ENCODE peak calls at places on chromosomes 1 and 21, in ten cellular contexts. B is psoas muscle; T is CD8-positive, alpha-beta T cell; W is suprapubic skin; E is effector memory CD4-positive, alpha-beta T cell; Q is fibroblast of lung; N is body of pancreas; M is adrenal gland; Y is heart right ventricle; L is IMR-90. V is an unnamed sample. For H3K4me1 and H3K36me3, the result is how much of the 10 kb centered on the place peaks cover.

GRCh38 chr21:37364722-37365121 is 1.9 kb upstream of the DYRK1A start:
- DNase-seq in T (no peak), M (no peak), Y (no peak), B (no peak), N (no peak), L (no peak), W (no peak), Q (no peak), E (no peak), V (no peak)

GRCh38 chr1:215523906-215524305 is 43.2 kb upstream of the KCTD3 start:
- DNase-seq in E (no peak), Y (no peak), M (peak), W (no peak), N (no peak), T (no peak), B (no peak), Q (peak), L (peak), V (no peak)

GRCh38 chr1:6353948-6354658 is 39.5 kb downstream of the ACOT7 start:
- DNase-seq in W (no peak), M (peak), N (peak), B (peak), L (no peak), Y (peak), Q (peak), E (no peak), T (no peak), V (no peak)

GRCh38 chr1:110084226-110085078 is 14.0 kb upstream of the ALX3 start:
- DNase-seq in L (peak), N (peak), W (no peak), Y (peak), B (peak), T (no peak), Q (peak), M (peak), E (no peak), V (no peak)

GRCh38 chr21:45866473-45867010 is 115.0 kb upstream of the COL6A1 start:
- DNase-seq in N (no peak), W (peak), Y (no peak), E (no peak), M (no peak), Q (no peak), L (no peak), T (no peak), B (no peak), V (no peak)

GRCh38 chr1:114011796-114012195 is 32.5 kb downstream of the OLFML3 start:
- DNase-seq in B (no peak), N (no peak), W (no peak), E (no peak), M (no peak), Q (no peak), Y (no peak), L (no peak), T (no peak), V (no peak)

GRCh38 chr1:160129046-160129445 is 13.5 kb downstream of the ATP1A2 start:
- DNase-seq in W (no peak), L (peak), M (no peak), Q (no peak), Y (no peak), T (no peak), N (no peak), E (no peak), B (peak), V (no peak)

GRCh38 chr1:26529655-26530539 is at the start of gene RPS6KA1:
- DNase-seq in B (peak), L (peak), N (peak), E (peak), M (peak), Y (peak), W (no peak), Q (peak), T (peak), V (no peak)

GRCh38 chr1:199290186-199290585 is 651.3 kb downstream of the PTPRC start:
- DNase-seq in M (no peak), B (no peak), Q (no peak), W (no peak), L (peak), N (no peak), E (no peak), T (no peak), Y (no peak), V (no peak)

GRCh38 chr1:1153874-1154273 is 19.8 kb upstream of the TTLL10 start:
- DNase-seq in M (no peak), Q (peak), L (peak), N (no peak), W (no peak), T (no peak), E (no peak), B (no peak), Y (no peak), V (no peak)

GRCh38 chr1:32501865-32502264 is 37.0 kb downstream of the ZBTB8B start:
- DNase-seq in T (no peak), W (no peak), B (peak), Q (no peak), M (peak), Y (peak), N (peak), L (no peak), E (no peak), V (no peak)

GRCh38 chr1:169957884-169958283 is 64.2 kb upstream of the SCYL3 start:
- DNase-seq in M (no peak), B (no peak), E (no peak), W (no peak), Q (no peak), N (no peak), T (no peak), Y (no peak), L (no peak), V (no peak)

GRCh38 chr1:151009674-151010345 is 1.6 kb downstream of the PRUNE1 start:
- DNase-seq in N (no peak), Y (no peak), W (no peak), M (no peak), E (no peak), L (no peak), B (no peak), Q (no peak), T (no peak), V (no peak)

GRCh38 chr1:151008244-151009205 is at the start of gene PRUNE1:
- DNase-seq in B (peak), E (peak), Y (peak), L (peak), Q (peak), N (peak), T (peak), W (peak), M (peak), V (peak)

GRCh38 chr1:151006331-151007052 is at the start of gene MINDY1:
- DNase-seq in W (peak), Q (peak), L (peak), Y (peak), B (peak), N (peak), E (peak), T (no peak), M (peak), V (peak)

GRCh38 chr1:151009206-151009587 is 948 bp downstream of the PRUNE1 start:
- DNase-seq in Q (peak), T (no peak), B (no peak), W (no peak), L (peak), N (no peak), Y (no peak), E (no peak), M (no peak), V (no peak)

GRCh38 chr1:151007853-151008243 is 401 bp upstream of the PRUNE1 start:
- DNase-seq in M (no peak), E (no peak), W (no peak), Y (no peak), T (no peak), B (no peak), Q (no peak), N (no peak), L (no peak), V (no peak)
- H3K4me1 ChIP-seq in M (half or more), E (under half), W (half or more), Y (half or more), T (half or more), B (half or more), Q (under half), N (half or more), L (under half), V (under half)

GRCh38 chr1:44318097-44319088 is 36.7 kb downstream of the ERI3 start:
- DNase-seq in Q (peak), M (peak), Y (no peak), B (no peak), T (peak), W (no peak), L (peak), N (peak), E (peak), V (peak)
- H3K36me3 ChIP-seq in Q (under half), M (under half), Y (half or more), B (half or more), T (under half), W (half or more), L (under half), N (under half), E (under half), V (under half)

GRCh38 chr1:36161656-36162531 is 5.9 kb downstream of the MAP7D1 start:
- DNase-seq in M (no peak), E (no peak), T (peak), N (peak), B (no peak), W (no peak), L (no peak), Y (no peak), Q (no peak), V (no peak)
- H3K4me3 ChIP-seq in M (no peak), E (peak), T (peak), N (no peak), B (peak), W (peak), L (no peak), Y (peak), Q (peak), V (no peak)

DNA sequence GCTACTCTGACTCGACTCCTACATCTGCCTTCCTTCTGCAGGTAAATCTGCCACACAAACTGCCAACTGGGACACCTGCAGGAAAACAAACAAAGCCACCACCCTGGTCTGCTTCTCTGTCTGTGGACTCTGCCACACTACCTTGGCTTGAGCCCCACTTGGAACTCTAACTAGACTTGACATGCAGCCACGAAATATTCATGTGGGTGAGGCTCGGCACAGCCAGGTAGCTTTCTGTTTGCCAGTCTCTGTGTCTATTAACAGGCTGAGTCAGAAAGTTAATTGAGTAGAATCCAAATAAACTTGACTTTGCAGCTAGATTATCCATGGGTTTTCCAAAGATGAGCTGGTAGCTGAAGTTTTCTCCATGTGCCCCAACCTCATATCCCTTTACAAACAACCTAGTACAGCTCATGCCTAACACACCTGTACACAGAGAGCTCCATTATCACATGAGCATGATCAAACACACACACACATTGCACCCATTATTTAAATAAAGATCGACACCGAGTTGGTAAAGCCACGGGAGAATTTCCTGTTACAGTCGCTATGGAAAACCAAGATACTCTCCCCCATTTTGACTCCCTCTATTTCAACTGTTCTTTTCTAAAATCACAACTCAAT is 811 bp downstream of the C1orf116 start:
- DNase-seq in L (no peak), E (no peak), W (no peak), B (no peak), M (no peak), Q (no peak), Y (no peak), N (peak), T (no peak), V (no peak)
- H3K4me1 ChIP-seq in L (under half), E (under half), W (under half), B (under half), M (under half), Q (under half), Y (under half), N (half or more), T (under half), V (under half)

DNA sequence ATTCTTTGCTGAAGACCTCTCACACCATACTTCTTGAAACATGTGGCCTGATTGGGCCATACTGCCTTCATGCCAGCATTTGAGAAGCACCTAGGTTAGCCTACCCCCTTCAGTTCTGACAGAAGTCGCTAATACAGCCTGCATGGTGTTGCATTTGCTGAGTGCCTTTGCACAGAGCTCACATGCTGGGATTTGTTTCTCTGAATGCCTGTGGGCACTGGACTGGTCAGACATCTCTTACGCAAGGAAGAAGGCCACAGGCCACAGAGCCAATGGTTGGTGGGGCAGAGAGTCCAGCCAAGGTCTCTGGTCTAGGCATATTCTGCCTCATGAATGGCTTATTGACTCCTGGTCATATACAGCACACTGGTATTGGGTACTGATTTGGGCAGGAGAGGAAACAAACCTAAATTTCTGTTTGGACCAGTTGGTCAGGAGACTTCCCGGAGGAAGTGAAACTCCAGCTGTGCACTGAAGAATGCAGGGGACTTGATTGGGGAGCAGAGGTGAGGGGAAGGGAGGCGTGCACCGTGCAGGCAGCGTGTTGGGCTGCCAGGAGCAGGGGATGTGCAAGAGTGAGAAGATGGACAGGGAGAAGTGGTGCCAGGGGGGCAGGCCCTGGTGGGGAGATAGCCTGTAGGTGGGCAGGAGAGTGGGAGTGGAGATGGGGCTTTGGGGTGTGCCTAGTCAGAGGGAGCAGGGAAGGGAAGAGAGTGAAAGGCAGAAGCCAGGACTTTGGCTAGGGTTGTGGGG is 18.1 kb downstream of the URB2 start:
- DNase-seq in Y (no peak), W (no peak), E (no peak), B (no peak), M (no peak), N (no peak), L (no peak), T (no peak), Q (peak), V (no peak)
- H3K36me3 ChIP-seq in Y (half or more), W (half or more), E (half or more), B (half or more), M (under half), N (under half), L (under half), T (under half), Q (under half), V (half or more)

GRCh38 chr21:29178936-29179335 is 48.5 kb downstream of the MAP3K7CL start:
- DNase-seq in E (no peak), M (no peak), Y (no peak), N (no peak), Q (no peak), T (no peak), L (no peak), W (no peak), B (no peak), V (no peak)
- H3K4me3 ChIP-seq in E (no peak), M (no peak), Y (no peak), N (no peak), Q (no peak), T (no peak), L (no peak), W (no peak), B (no peak), V (no peak)

DNA sequence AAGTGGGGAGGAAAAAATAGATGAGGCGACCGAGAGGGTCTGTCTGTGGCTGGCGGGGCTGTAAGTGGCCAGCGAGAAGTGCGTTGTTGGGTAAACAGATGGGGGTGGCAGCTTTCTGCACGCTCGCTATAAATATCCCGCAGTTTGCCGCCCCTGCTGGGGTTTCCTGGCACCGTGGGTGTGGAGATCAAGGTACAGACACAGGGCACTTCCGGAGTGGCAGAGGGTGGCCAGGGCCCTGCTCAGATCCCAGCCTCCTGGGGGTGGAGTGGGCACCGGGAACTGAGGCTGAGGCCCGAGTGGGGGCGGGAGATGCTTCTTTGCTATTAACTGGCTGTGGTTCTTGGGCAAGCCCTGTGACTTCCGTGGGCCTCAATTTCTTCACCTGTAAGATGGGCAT is 11.2 kb upstream of the WNT4 start:
- DNase-seq in T (no peak), B (no peak), Y (no peak), L (no peak), E (no peak), Q (no peak), N (no peak), W (no peak), M (no peak), V (no peak)
- H3K4me1 ChIP-seq in T (under half), B (under half), Y (under half), L (under half), E (under half), Q (under half), N (under half), W (under half), M (under half), V (under half)

GRCh38 chr1:44333373-44333772 is 21.7 kb downstream of the ERI3 start:
- DNase-seq in Y (no peak), Q (no peak), T (no peak), L (no peak), B (no peak), W (no peak), N (no peak), M (no peak), E (no peak), V (no peak)

GRCh38 chr1:44332505-44332904 is 22.6 kb downstream of the ERI3 start:
- DNase-seq in T (no peak), B (no peak), Q (no peak), M (no peak), Y (no peak), E (no peak), N (no peak), L (no peak), W (no peak), V (no peak)

GRCh38 chr1:44336668-44337067 is 18.4 kb downstream of the ERI3 start:
- DNase-seq in M (no peak), E (no peak), W (no peak), Q (no peak), N (no peak), T (no peak), B (no peak), L (no peak), Y (no peak), V (no peak)

GRCh38 chr1:44338136-44338535 is 16.9 kb downstream of the ERI3 start:
- DNase-seq in B (no peak), Y (no peak), W (no peak), M (no peak), E (no peak), Q (no peak), L (no peak), T (no peak), N (no peak), V (no peak)

DNA sequence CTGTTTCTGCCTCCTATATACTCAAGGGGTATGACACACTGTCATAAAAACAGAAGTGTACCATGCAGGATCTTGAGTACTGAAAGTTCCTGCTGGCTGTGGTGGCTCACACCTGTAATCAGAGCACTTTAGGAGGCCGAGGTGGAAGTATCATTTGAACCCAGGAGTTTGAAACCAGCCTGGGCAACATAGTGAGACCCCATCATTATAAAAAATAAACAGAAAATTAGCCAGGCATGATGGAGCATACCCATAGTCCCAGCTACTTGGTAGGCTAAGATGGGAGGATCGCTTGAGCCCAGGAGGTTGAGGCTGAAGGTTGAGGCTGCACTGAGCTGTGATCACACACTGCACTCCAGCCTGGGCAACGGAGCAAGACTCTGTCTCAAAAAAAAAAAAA is 20.1 kb downstream of the ERI3 start:
- DNase-seq in W (no peak), E (no peak), L (no peak), N (no peak), M (no peak), T (no peak), Q (no peak), Y (no peak), B (no peak), V (no peak)
- H3K36me3 ChIP-seq in W (under half), E (under half), L (under half), N (under half), M (under half), T (under half), Q (under half), Y (half or more), B (half or more), V (under half)

DNA sequence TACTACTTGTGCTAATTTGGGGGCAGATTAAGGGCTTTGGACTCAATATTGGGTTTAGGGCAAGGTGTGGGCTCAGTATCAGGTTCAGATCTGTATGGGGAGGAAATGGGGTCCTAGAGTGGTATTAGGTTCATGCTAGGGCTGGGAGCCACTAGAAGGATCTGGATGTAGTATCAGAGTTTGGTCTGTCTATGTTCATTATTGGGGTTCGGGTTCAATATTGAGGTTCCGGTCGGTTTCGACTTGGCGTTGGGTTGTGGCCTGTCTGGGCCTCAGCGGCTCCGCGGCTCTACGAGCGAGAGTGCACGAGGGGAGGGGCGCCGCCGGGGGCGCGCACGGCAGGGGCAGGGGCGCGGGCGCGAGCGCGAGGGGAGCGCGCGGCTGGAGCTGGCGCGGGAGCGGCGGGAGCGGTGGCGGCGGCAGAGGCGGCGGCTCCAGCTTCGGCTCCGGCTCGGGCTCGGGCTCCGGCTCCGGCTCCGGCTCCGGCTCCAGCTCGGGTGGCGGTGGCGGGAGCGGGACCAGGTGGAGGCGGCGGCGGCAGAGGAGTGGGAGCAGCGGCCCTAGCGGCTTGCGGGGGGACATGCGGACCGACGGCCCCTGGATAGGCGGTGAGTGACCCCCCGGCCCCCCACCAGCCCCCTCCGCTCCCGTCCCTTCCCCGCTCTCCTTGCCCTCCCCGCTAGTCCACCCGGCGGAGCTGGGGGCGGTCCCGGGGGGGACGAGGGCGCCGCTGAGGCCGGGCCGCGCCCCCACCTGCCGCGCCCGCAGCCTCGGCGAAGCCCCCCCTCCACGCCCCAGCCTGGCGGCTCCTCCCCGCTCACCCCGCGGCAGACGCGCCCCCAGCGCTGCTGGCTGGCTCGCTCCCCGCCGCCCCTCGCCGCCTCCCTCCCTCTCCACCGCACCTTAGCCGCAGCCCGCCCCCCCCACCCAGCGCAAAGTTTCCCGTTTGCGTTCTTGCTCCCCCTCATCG is at the start of gene PTPRF:
- DNase-seq in N (peak), E (no peak), B (peak), T (peak), Y (peak), W (no peak), M (peak), L (peak), Q (peak), V (peak)
- H3K4me3 ChIP-seq in N (peak), E (peak), B (peak), T (peak), Y (peak), W (peak), M (no peak), L (peak), Q (peak), V (peak)

V was measured in SJSA1.